ENCODE peak calls at places on chromosomes 2 and 18, in seven cellular contexts. One of them, this sample, is unnamed.

GRCh38 chr2:189982777-189983394 is 79.6 kb downstream of the MSTN start:
- DNase-seq in stomach: no peak
- DNase-seq in transverse colon: no peak
- DNase-seq in SK-N-SH: peak
- DNase-seq in A549: peak
- DNase-seq in K562: peak
- DNase-seq in suprapubic skin: no peak
- DNase-seq in this sample: no peak

GRCh38 chr2:45331034-45331786 is 279.9 kb downstream of the SRBD1 start:
- DNase-seq in A549: peak
- DNase-seq in stomach: no peak
- DNase-seq in suprapubic skin: no peak
- DNase-seq in SK-N-SH: no peak
- DNase-seq in K562: no peak
- DNase-seq in transverse colon: no peak
- DNase-seq in this sample: no peak

GRCh38 chr2:55839182-55839819 is 84.3 kb downstream of the EFEMP1 start:
- DNase-seq in suprapubic skin: no peak
- DNase-seq in stomach: peak
- DNase-seq in K562: no peak
- DNase-seq in A549: peak
- DNase-seq in transverse colon: no peak
- DNase-seq in SK-N-SH: no peak
- DNase-seq in this sample: no peak

GRCh38 chr2:63866009-63866709 is 24.5 kb downstream of the UGP2 start:
- DNase-seq in suprapubic skin: no peak
- DNase-seq in stomach: no peak
- DNase-seq in K562: no peak
- DNase-seq in transverse colon: no peak
- DNase-seq in SK-N-SH: no peak
- DNase-seq in A549: no peak
- DNase-seq in this sample: no peak

GRCh38 chr18:31970617-31971016 is 27.7 kb upstream of the TRAPPC8 start:
- DNase-seq in K562: no peak
- DNase-seq in SK-N-SH: no peak
- DNase-seq in stomach: no peak
- DNase-seq in suprapubic skin: no peak
- DNase-seq in A549: no peak
- DNase-seq in transverse colon: no peak
- DNase-seq in this sample: no peak

GRCh38 chr18:45628979-45629958 is 14.0 kb downstream of the SLC14A2 start:
- DNase-seq in K562: no peak
- DNase-seq in suprapubic skin: no peak
- DNase-seq in transverse colon: no peak
- DNase-seq in SK-N-SH: no peak
- DNase-seq in A549: peak
- DNase-seq in stomach: no peak
- DNase-seq in this sample: no peak

GRCh38 chr18:67551146-67551545 is 34.6 kb upstream of the DSEL start:
- DNase-seq in suprapubic skin: no peak
- DNase-seq in transverse colon: no peak
- DNase-seq in stomach: no peak
- DNase-seq in K562: no peak
- DNase-seq in SK-N-SH: no peak
- DNase-seq in A549: no peak
- DNase-seq in this sample: no peak

GRCh38 chr2:29847901-29848300 is 73.5 kb downstream of the ALK start:
- DNase-seq in stomach: no peak
- DNase-seq in A549: no peak
- DNase-seq in suprapubic skin: no peak
- DNase-seq in K562: no peak
- DNase-seq in SK-N-SH: no peak
- DNase-seq in transverse colon: no peak
- DNase-seq in this sample: no peak

GRCh38 chr2:36731941-36732700 is 35.6 kb downstream of the VIT start:
- DNase-seq in stomach: no peak
- DNase-seq in suprapubic skin: no peak
- DNase-seq in A549: no peak
- DNase-seq in K562: no peak
- DNase-seq in SK-N-SH: peak
- DNase-seq in transverse colon: no peak
- DNase-seq in this sample: no peak

GRCh38 chr2:134795765-134796164 is 42.7 kb upstream of the ACMSD start:
- DNase-seq in A549: no peak
- DNase-seq in SK-N-SH: no peak
- DNase-seq in suprapubic skin: no peak
- DNase-seq in transverse colon: no peak
- DNase-seq in stomach: no peak
- DNase-seq in K562: no peak
- DNase-seq in this sample: no peak

GRCh38 chr2:72097276-72097675 is 50.4 kb downstream of the CYP26B1 start:
- DNase-seq in transverse colon: no peak
- DNase-seq in K562: no peak
- DNase-seq in SK-N-SH: no peak
- DNase-seq in A549: no peak
- DNase-seq in suprapubic skin: peak
- DNase-seq in stomach: no peak
- DNase-seq in this sample: no peak

GRCh38 chr2:175074478-175074877 is 69.3 kb upstream of the CHN1 start:
- DNase-seq in transverse colon: no peak
- DNase-seq in A549: no peak
- DNase-seq in SK-N-SH: no peak
- DNase-seq in suprapubic skin: no peak
- DNase-seq in stomach: no peak
- DNase-seq in K562: no peak
- DNase-seq in this sample: no peak

GRCh38 chr2:16172324-16173175 is 232.2 kb downstream of the MYCN start:
- DNase-seq in SK-N-SH: no peak
- DNase-seq in transverse colon: no peak
- DNase-seq in stomach: no peak
- DNase-seq in K562: no peak
- DNase-seq in A549: no peak
- DNase-seq in suprapubic skin: no peak
- DNase-seq in this sample: no peak

GRCh38 chr2:68282814-68283812 is 30.8 kb upstream of the PPP3R1 start:
- DNase-seq in transverse colon: no peak
- DNase-seq in stomach: no peak
- DNase-seq in SK-N-SH: peak
- DNase-seq in suprapubic skin: no peak
- DNase-seq in A549: peak
- DNase-seq in K562: peak
- DNase-seq in this sample: no peak

GRCh38 chr2:19902272-19902730 is 518 bp upstream of the TTC32 start:
- DNase-seq in transverse colon: no peak
- DNase-seq in stomach: no peak
- DNase-seq in A549: peak
- DNase-seq in K562: peak
- DNase-seq in SK-N-SH: peak
- DNase-seq in suprapubic skin: no peak
- DNase-seq in this sample: no peak

GRCh38 chr2:73963385-73964120 is 21.2 kb upstream of the TET3 start:
- DNase-seq in A549: no peak
- DNase-seq in suprapubic skin: no peak
- DNase-seq in stomach: no peak
- DNase-seq in SK-N-SH: no peak
- DNase-seq in K562: no peak
- DNase-seq in transverse colon: no peak
- DNase-seq in this sample: no peak

GRCh38 chr18:24731981-24732380 is 271.5 kb downstream of the HRH4 start:
- DNase-seq in A549: no peak
- DNase-seq in K562: no peak
- DNase-seq in SK-N-SH: no peak
- DNase-seq in stomach: no peak
- DNase-seq in suprapubic skin: no peak
- DNase-seq in transverse colon: no peak
- DNase-seq in this sample: no peak

GRCh38 chr18:69400976-69401474 is 337 bp downstream of the DOK6 start:
- DNase-seq in stomach: no peak
- DNase-seq in transverse colon: peak
- DNase-seq in K562: no peak
- DNase-seq in suprapubic skin: no peak
- DNase-seq in A549: no peak
- DNase-seq in SK-N-SH: peak
- DNase-seq in this sample: no peak

GRCh38 chr2:86042256-86043168 is 63.2 kb downstream of the POLR1A start:
- DNase-seq in stomach: no peak
- DNase-seq in transverse colon: no peak
- DNase-seq in SK-N-SH: no peak
- DNase-seq in K562: no peak
- DNase-seq in A549: no peak
- DNase-seq in suprapubic skin: peak
- DNase-seq in this sample: no peak

GRCh38 chr2:168600970-168601369 is 144.9 kb downstream of the CERS6 start:
- DNase-seq in K562: no peak
- DNase-seq in stomach: no peak
- DNase-seq in suprapubic skin: no peak
- DNase-seq in A549: no peak
- DNase-seq in SK-N-SH: no peak
- DNase-seq in transverse colon: no peak
- DNase-seq in this sample: no peak

GRCh38 chr18:79353238-79353637 is 42.5 kb upstream of the NFATC1 start:
- DNase-seq in stomach: no peak
- DNase-seq in transverse colon: no peak
- DNase-seq in A549: no peak
- DNase-seq in SK-N-SH: peak
- DNase-seq in K562: peak
- DNase-seq in suprapubic skin: no peak
- DNase-seq in this sample: no peak

GRCh38 chr2:46954951-46955571 is 39.5 kb upstream of the MCFD2 start:
- DNase-seq in suprapubic skin: peak
- DNase-seq in stomach: peak
- DNase-seq in transverse colon: peak
- DNase-seq in A549: peak
- DNase-seq in SK-N-SH: no peak
- DNase-seq in K562: peak
- DNase-seq in this sample: peak

DNA sequence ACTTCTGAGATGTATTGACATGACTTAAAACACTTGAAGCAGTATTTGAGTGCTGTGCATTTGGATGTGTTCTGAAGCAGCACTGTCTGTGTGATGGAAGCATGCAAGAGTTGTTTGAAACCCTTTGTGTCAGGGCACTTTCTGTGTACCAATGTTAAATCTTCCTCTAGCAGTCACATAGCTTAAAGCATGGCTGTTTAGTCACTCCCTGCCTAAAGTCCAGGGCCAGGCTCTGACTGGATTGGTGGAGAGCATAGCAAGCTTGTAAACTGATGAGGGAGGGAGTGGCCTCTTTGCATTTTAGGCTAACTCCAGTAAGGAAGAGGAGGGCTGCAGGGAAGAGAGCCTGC is 73.5 kb downstream of the MYO1B start:
- DNase-seq in K562: no peak
- DNase-seq in stomach: peak
- DNase-seq in transverse colon: peak
- DNase-seq in SK-N-SH: no peak
- DNase-seq in suprapubic skin: no peak
- DNase-seq in A549: peak
- DNase-seq in this sample: no peak
- H3K27ac ChIP-seq in K562: no peak
- H3K27ac ChIP-seq in stomach: peak
- H3K27ac ChIP-seq in transverse colon: peak
- H3K27ac ChIP-seq in SK-N-SH: peak
- H3K27ac ChIP-seq in suprapubic skin: no peak
- H3K27ac ChIP-seq in A549: peak
- H3K27ac ChIP-seq in this sample: peak

DNA sequence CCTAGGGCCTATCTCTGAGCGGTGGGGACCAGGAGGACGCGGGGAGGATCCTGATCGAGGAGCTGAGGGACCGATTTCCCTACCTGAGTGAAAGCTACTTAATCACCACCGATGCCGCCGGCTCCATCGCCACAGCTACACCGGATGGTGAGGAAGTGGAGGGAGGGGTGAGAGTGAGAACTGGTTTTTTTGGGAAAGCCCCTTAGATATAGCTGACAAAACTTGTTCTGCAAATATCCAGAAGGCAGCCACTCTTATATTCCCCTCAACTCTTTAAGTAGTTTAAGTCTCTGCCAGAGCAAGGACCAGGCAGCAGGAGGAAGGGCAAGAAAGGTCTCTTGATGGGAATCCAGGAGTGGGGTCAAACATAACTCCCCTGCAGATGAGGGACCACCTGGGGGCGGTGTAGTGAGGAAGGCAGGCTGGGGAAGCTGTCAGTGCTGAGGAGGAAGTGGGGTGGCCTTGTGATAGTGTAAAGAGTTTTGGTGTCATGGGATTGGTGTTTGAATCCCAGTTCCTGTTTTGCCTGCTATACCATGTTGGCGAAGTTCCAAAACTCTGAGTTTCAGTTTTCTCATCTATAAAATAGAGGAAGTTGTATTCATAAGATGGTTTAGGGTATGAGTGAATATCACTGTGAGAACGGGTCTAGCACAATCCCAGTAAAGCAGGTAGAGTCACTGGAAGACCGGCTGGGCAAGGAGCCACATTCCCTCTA is 3.4 kb downstream of the NAGK start:
- DNase-seq in A549: no peak
- DNase-seq in transverse colon: peak
- DNase-seq in suprapubic skin: no peak
- DNase-seq in SK-N-SH: no peak
- DNase-seq in stomach: no peak
- DNase-seq in K562: peak
- DNase-seq in this sample: no peak
- TF ChIP-seq EP300 in A549: no peak
- TF ChIP-seq EP300 in transverse colon: no peak
- TF ChIP-seq EP300 in suprapubic skin: no peak
- TF ChIP-seq EP300 in SK-N-SH: no peak
- TF ChIP-seq EP300 in stomach: no peak
- TF ChIP-seq EP300 in K562: no peak
- TF ChIP-seq EP300 in this sample: peak

GRCh38 chr2:239220363-239220762 is 180.5 kb downstream of the HDAC4 start:
- DNase-seq in K562: no peak
- DNase-seq in suprapubic skin: no peak
- DNase-seq in SK-N-SH: no peak
- DNase-seq in A549: no peak
- DNase-seq in stomach: peak
- DNase-seq in transverse colon: no peak
- DNase-seq in this sample: no peak
- H3K27ac ChIP-seq in K562: no peak
- H3K27ac ChIP-seq in suprapubic skin: peak
- H3K27ac ChIP-seq in SK-N-SH: no peak
- H3K27ac ChIP-seq in A549: no peak
- H3K27ac ChIP-seq in stomach: peak
- H3K27ac ChIP-seq in transverse colon: no peak
- H3K27ac ChIP-seq in this sample: no peak

DNA sequence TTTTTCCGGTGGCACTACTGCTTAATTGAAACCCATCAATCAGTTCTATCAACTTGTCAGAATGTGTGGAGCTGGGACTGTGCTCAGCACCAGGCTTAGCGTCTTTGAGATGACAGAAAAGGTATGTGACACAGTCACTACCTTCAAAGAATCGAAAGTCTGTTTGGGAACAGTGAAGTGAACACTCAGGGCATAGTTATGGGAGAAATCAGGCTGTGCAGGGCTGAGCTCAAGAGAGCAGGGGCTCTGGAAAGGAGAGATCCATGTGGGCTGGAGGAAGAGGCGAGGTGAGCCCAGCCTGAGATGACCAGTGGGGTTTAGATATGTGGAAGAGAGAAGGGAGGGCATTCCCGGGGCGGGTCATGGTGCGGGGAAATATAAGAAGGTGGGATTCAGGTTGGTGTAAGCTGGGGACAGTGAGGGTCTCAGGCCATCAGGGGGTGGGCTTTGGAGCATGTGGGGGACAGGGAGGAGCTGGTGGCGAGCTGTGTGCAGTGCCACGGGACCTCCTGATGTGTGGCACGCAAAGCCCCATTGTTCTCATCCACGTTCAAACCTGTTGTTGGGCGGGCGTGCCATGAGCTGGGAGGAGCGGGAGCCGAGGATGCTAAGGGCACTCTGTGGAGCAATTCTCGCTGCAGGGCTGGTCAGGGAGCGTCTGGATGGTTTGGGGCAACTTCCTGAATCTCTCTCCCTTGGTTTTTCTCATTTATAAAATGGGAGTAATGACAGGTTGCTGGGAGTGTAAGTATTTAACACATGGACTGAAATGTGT is 72.5 kb downstream of the VAPA start:
- DNase-seq in suprapubic skin: no peak
- DNase-seq in K562: no peak
- DNase-seq in transverse colon: no peak
- DNase-seq in stomach: no peak
- DNase-seq in A549: no peak
- DNase-seq in SK-N-SH: no peak
- DNase-seq in this sample: no peak
- TF ChIP-seq EP300 in suprapubic skin: no peak
- TF ChIP-seq EP300 in K562: no peak
- TF ChIP-seq EP300 in transverse colon: no peak
- TF ChIP-seq EP300 in stomach: no peak
- TF ChIP-seq EP300 in A549: no peak
- TF ChIP-seq EP300 in SK-N-SH: no peak
- TF ChIP-seq EP300 in this sample: no peak

This sample was measured in tibial nerve.